ENCODE peak calls at places on chromosome 19, in eight cellular contexts. One of them, this sample, is unnamed.

GRCh38 chr19:10339977-10340376 is 553 bp upstream of the ICAM3 start:
- DNase-seq in IMR-90: no peak
- DNase-seq in activated T-helper 1 cell treated with Interleukin-2 at 50 U/mL for 16 hours: no peak
- DNase-seq in NCI-H1694: no peak
- DNase-seq in ACHN: no peak
- DNase-seq in H9: no peak
- DNase-seq in neural crest cell: no peak
- DNase-seq in activated T-cell treated with anti-CD3 and anti-CD28 coated beads, Interleukin-2, amount 50 U/mL, for 72 hours: no peak
- DNase-seq in this sample: no peak

GRCh38 chr19:33876192-33876591 is 79.5 kb downstream of the KCTD15 start:
- DNase-seq in IMR-90: no peak
- DNase-seq in activated T-helper 1 cell treated with Interleukin-2 at 50 U/mL for 16 hours: no peak
- DNase-seq in NCI-H1694: no peak
- DNase-seq in ACHN: no peak
- DNase-seq in H9: no peak
- DNase-seq in neural crest cell: no peak
- DNase-seq in activated T-cell treated with anti-CD3 and anti-CD28 coated beads, Interleukin-2, amount 50 U/mL, for 72 hours: no peak
- DNase-seq in this sample: no peak

GRCh38 chr19:33622505-33622808 is 704 bp downstream of the CHST8 start:
- DNase-seq in IMR-90: no peak
- DNase-seq in activated T-helper 1 cell treated with Interleukin-2 at 50 U/mL for 16 hours: no peak
- DNase-seq in NCI-H1694: no peak
- DNase-seq in ACHN: no peak
- DNase-seq in H9: no peak
- DNase-seq in neural crest cell: no peak
- DNase-seq in activated T-cell treated with anti-CD3 and anti-CD28 coated beads, Interleukin-2, amount 50 U/mL, for 72 hours: no peak
- DNase-seq in this sample: no peak

GRCh38 chr19:2532252-2533071 is 56.5 kb downstream of the GADD45B start:
- DNase-seq in IMR-90: peak; percentile 76
- DNase-seq in activated T-helper 1 cell treated with Interleukin-2 at 50 U/mL for 16 hours: no peak
- DNase-seq in NCI-H1694: no peak
- DNase-seq in ACHN: no peak
- DNase-seq in H9: no peak
- DNase-seq in neural crest cell: no peak
- DNase-seq in activated T-cell treated with anti-CD3 and anti-CD28 coated beads, Interleukin-2, amount 50 U/mL, for 72 hours: no peak
- DNase-seq in this sample: no peak

GRCh38 chr19:34841780-34842179 is 68.8 kb upstream of the ZNF599 start:
- DNase-seq in IMR-90: no peak
- DNase-seq in activated T-helper 1 cell treated with Interleukin-2 at 50 U/mL for 16 hours: no peak
- DNase-seq in NCI-H1694: no peak
- DNase-seq in ACHN: no peak
- DNase-seq in H9: peak; percentile 49
- DNase-seq in neural crest cell: no peak
- DNase-seq in activated T-cell treated with anti-CD3 and anti-CD28 coated beads, Interleukin-2, amount 50 U/mL, for 72 hours: no peak
- DNase-seq in this sample: no peak

GRCh38 chr19:38064661-38065425 is 157.8 kb downstream of the SIPA1L3 start:
- DNase-seq in IMR-90: no peak
- DNase-seq in activated T-helper 1 cell treated with Interleukin-2 at 50 U/mL for 16 hours: no peak
- DNase-seq in NCI-H1694: no peak
- DNase-seq in ACHN: no peak
- DNase-seq in H9: no peak
- DNase-seq in neural crest cell: no peak
- DNase-seq in activated T-cell treated with anti-CD3 and anti-CD28 coated beads, Interleukin-2, amount 50 U/mL, for 72 hours: no peak
- DNase-seq in this sample: no peak

GRCh38 chr19:57686727-57687126 is 5.0 kb downstream of the ZNF551 start:
- DNase-seq in IMR-90: no peak
- DNase-seq in activated T-helper 1 cell treated with Interleukin-2 at 50 U/mL for 16 hours: no peak
- DNase-seq in NCI-H1694: no peak
- DNase-seq in ACHN: no peak
- DNase-seq in H9: no peak
- DNase-seq in neural crest cell: no peak
- DNase-seq in activated T-cell treated with anti-CD3 and anti-CD28 coated beads, Interleukin-2, amount 50 U/mL, for 72 hours: no peak
- DNase-seq in this sample: no peak

GRCh38 chr19:16325161-16325527 is 518 bp downstream of the KLF2 start:
- DNase-seq in IMR-90: no peak
- DNase-seq in activated T-helper 1 cell treated with Interleukin-2 at 50 U/mL for 16 hours: peak; percentile 35
- DNase-seq in NCI-H1694: no peak
- DNase-seq in ACHN: no peak
- DNase-seq in H9: peak; percentile 46
- DNase-seq in neural crest cell: peak; percentile 32
- DNase-seq in activated T-cell treated with anti-CD3 and anti-CD28 coated beads, Interleukin-2, amount 50 U/mL, for 72 hours: peak; percentile 45
- DNase-seq in this sample: no peak

GRCh38 chr19:13968383-13968935 is 16.1 kb downstream of the DCAF15 start:
- DNase-seq in IMR-90: no peak
- DNase-seq in activated T-helper 1 cell treated with Interleukin-2 at 50 U/mL for 16 hours: no peak
- DNase-seq in NCI-H1694: no peak
- DNase-seq in ACHN: no peak
- DNase-seq in H9: no peak
- DNase-seq in neural crest cell: no peak
- DNase-seq in activated T-cell treated with anti-CD3 and anti-CD28 coated beads, Interleukin-2, amount 50 U/mL, for 72 hours: no peak
- DNase-seq in this sample: no peak

GRCh38 chr19:39704181-39705044 is at the start of gene LGALS14:
- DNase-seq in IMR-90: no peak
- DNase-seq in activated T-helper 1 cell treated with Interleukin-2 at 50 U/mL for 16 hours: no peak
- DNase-seq in NCI-H1694: no peak
- DNase-seq in ACHN: no peak
- DNase-seq in H9: no peak
- DNase-seq in neural crest cell: no peak
- DNase-seq in activated T-cell treated with anti-CD3 and anti-CD28 coated beads, Interleukin-2, amount 50 U/mL, for 72 hours: peak; percentile 46
- DNase-seq in this sample: no peak

GRCh38 chr19:30666301-30666803 is 294.2 kb downstream of the ZNF536 start:
- DNase-seq in IMR-90: peak; percentile 13
- DNase-seq in activated T-helper 1 cell treated with Interleukin-2 at 50 U/mL for 16 hours: no peak
- DNase-seq in NCI-H1694: no peak
- DNase-seq in ACHN: peak; percentile 29
- DNase-seq in H9: peak; percentile 75
- DNase-seq in neural crest cell: peak; percentile 78
- DNase-seq in activated T-cell treated with anti-CD3 and anti-CD28 coated beads, Interleukin-2, amount 50 U/mL, for 72 hours: peak; percentile 43
- DNase-seq in this sample: peak; percentile 59

GRCh38 chr19:1102407-1103106 is 1.2 kb upstream of the GPX4 start:
- DNase-seq in IMR-90: peak; percentile 100
- DNase-seq in activated T-helper 1 cell treated with Interleukin-2 at 50 U/mL for 16 hours: no peak
- DNase-seq in NCI-H1694: no peak
- DNase-seq in ACHN: peak; percentile 97
- DNase-seq in H9: no peak
- DNase-seq in neural crest cell: no peak
- DNase-seq in activated T-cell treated with anti-CD3 and anti-CD28 coated beads, Interleukin-2, amount 50 U/mL, for 72 hours: peak; percentile 86
- DNase-seq in this sample: no peak

GRCh38 chr19:51735759-51736449 is 12.1 kb upstream of the HAS1 start:
- DNase-seq in IMR-90: peak; percentile 3
- DNase-seq in activated T-helper 1 cell treated with Interleukin-2 at 50 U/mL for 16 hours: no peak
- DNase-seq in NCI-H1694: no peak
- DNase-seq in ACHN: no peak
- DNase-seq in H9: no peak
- DNase-seq in neural crest cell: no peak
- DNase-seq in activated T-cell treated with anti-CD3 and anti-CD28 coated beads, Interleukin-2, amount 50 U/mL, for 72 hours: no peak
- DNase-seq in this sample: no peak

GRCh38 chr19:47122359-47123335 is 8.0 kb upstream of the SAE1 start:
- DNase-seq in IMR-90: peak; percentile 83
- DNase-seq in activated T-helper 1 cell treated with Interleukin-2 at 50 U/mL for 16 hours: no peak
- DNase-seq in NCI-H1694: no peak
- DNase-seq in ACHN: peak; percentile 72
- DNase-seq in H9: no peak
- DNase-seq in neural crest cell: no peak
- DNase-seq in activated T-cell treated with anti-CD3 and anti-CD28 coated beads, Interleukin-2, amount 50 U/mL, for 72 hours: no peak
- DNase-seq in this sample: no peak

GRCh38 chr19:13122980-13123957 is 5.2 kb downstream of the NACC1 start:
- DNase-seq in IMR-90: no peak
- DNase-seq in activated T-helper 1 cell treated with Interleukin-2 at 50 U/mL for 16 hours: no peak
- DNase-seq in NCI-H1694: no peak
- DNase-seq in ACHN: no peak
- DNase-seq in H9: no peak
- DNase-seq in neural crest cell: no peak
- DNase-seq in activated T-cell treated with anti-CD3 and anti-CD28 coated beads, Interleukin-2, amount 50 U/mL, for 72 hours: no peak
- DNase-seq in this sample: no peak

GRCh38 chr19:1104452-1105216 is 840 bp downstream of the GPX4 start:
- DNase-seq in IMR-90: peak; percentile 69
- DNase-seq in activated T-helper 1 cell treated with Interleukin-2 at 50 U/mL for 16 hours: peak; percentile 62
- DNase-seq in NCI-H1694: peak; percentile 4
- DNase-seq in ACHN: peak; percentile 74
- DNase-seq in H9: peak; percentile 77
- DNase-seq in neural crest cell: peak; percentile 64
- DNase-seq in activated T-cell treated with anti-CD3 and anti-CD28 coated beads, Interleukin-2, amount 50 U/mL, for 72 hours: peak; percentile 86
- DNase-seq in this sample: peak; percentile 64

GRCh38 chr19:1921825-1922224 is 16.6 kb downstream of the ADAT3 start:
- DNase-seq in IMR-90: no peak
- DNase-seq in activated T-helper 1 cell treated with Interleukin-2 at 50 U/mL for 16 hours: no peak
- DNase-seq in NCI-H1694: no peak
- DNase-seq in ACHN: no peak
- DNase-seq in H9: no peak
- DNase-seq in neural crest cell: no peak
- DNase-seq in activated T-cell treated with anti-CD3 and anti-CD28 coated beads, Interleukin-2, amount 50 U/mL, for 72 hours: no peak
- DNase-seq in this sample: no peak

GRCh38 chr19:46838160-46838559 is 12.5 kb downstream of the AP2S1 start:
- DNase-seq in IMR-90: no peak
- DNase-seq in activated T-helper 1 cell treated with Interleukin-2 at 50 U/mL for 16 hours: no peak
- DNase-seq in NCI-H1694: no peak
- DNase-seq in ACHN: no peak
- DNase-seq in H9: no peak
- DNase-seq in neural crest cell: no peak
- DNase-seq in activated T-cell treated with anti-CD3 and anti-CD28 coated beads, Interleukin-2, amount 50 U/mL, for 72 hours: no peak
- DNase-seq in this sample: no peak

GRCh38 chr19:46317339-46317738 is 20.5 kb downstream of the HIF3A start:
- DNase-seq in IMR-90: no peak
- DNase-seq in activated T-helper 1 cell treated with Interleukin-2 at 50 U/mL for 16 hours: no peak
- DNase-seq in NCI-H1694: no peak
- DNase-seq in ACHN: no peak
- DNase-seq in H9: no peak
- DNase-seq in neural crest cell: no peak
- DNase-seq in activated T-cell treated with anti-CD3 and anti-CD28 coated beads, Interleukin-2, amount 50 U/mL, for 72 hours: no peak
- DNase-seq in this sample: no peak

GRCh38 chr19:40584007-40584406 is 7.3 kb downstream of the SHKBP1 start:
- DNase-seq in IMR-90: no peak
- DNase-seq in activated T-helper 1 cell treated with Interleukin-2 at 50 U/mL for 16 hours: no peak
- DNase-seq in NCI-H1694: no peak
- DNase-seq in ACHN: peak; percentile 40
- DNase-seq in H9: no peak
- DNase-seq in neural crest cell: no peak
- DNase-seq in activated T-cell treated with anti-CD3 and anti-CD28 coated beads, Interleukin-2, amount 50 U/mL, for 72 hours: no peak
- DNase-seq in this sample: no peak

GRCh38 chr19:23365222-23365621 is 30.0 kb downstream of the ZNF91 start:
- DNase-seq in IMR-90: no peak
- DNase-seq in activated T-helper 1 cell treated with Interleukin-2 at 50 U/mL for 16 hours: no peak
- DNase-seq in NCI-H1694: no peak
- DNase-seq in ACHN: no peak
- DNase-seq in H9: no peak
- DNase-seq in neural crest cell: no peak
- DNase-seq in activated T-cell treated with anti-CD3 and anti-CD28 coated beads, Interleukin-2, amount 50 U/mL, for 72 hours: no peak
- DNase-seq in this sample: no peak

GRCh38 chr19:47112166-47112663 is 1.4 kb downstream of the ZC3H4 start:
- DNase-seq in IMR-90: peak; percentile 85
- DNase-seq in activated T-helper 1 cell treated with Interleukin-2 at 50 U/mL for 16 hours: peak; percentile 85
- DNase-seq in NCI-H1694: peak; percentile 87
- DNase-seq in ACHN: peak; percentile 64
- DNase-seq in H9: peak; percentile 82
- DNase-seq in neural crest cell: peak; percentile 71
- DNase-seq in activated T-cell treated with anti-CD3 and anti-CD28 coated beads, Interleukin-2, amount 50 U/mL, for 72 hours: peak; percentile 88
- DNase-seq in this sample: peak; percentile 84

GRCh38 chr19:28234637-28235036 is 978.3 kb downstream of the UQCRFS1 start:
- DNase-seq in IMR-90: no peak
- DNase-seq in activated T-helper 1 cell treated with Interleukin-2 at 50 U/mL for 16 hours: no peak
- DNase-seq in NCI-H1694: no peak
- DNase-seq in ACHN: no peak
- DNase-seq in H9: no peak
- DNase-seq in neural crest cell: no peak
- DNase-seq in activated T-cell treated with anti-CD3 and anti-CD28 coated beads, Interleukin-2, amount 50 U/mL, for 72 hours: no peak
- DNase-seq in this sample: no peak